ENCODE peak calls at places on chromosome 19, in seven cellular contexts. One of them, this sample, is unnamed.

GRCh38 chr19:52007436-52007804 is 591 bp downstream of the ZNF615 start:
- DNase-seq in breast epithelium: no peak
- DNase-seq in left ventricle myocardium inferior: no peak
- DNase-seq in MCF 10A: no peak
- DNase-seq in uterus: no peak
- DNase-seq in astrocyte of the spinal cord: no peak
- DNase-seq in AG10803: peak
- DNase-seq in this sample: no peak

GRCh38 chr19:1749373-1750342 is 3.6 kb upstream of the ONECUT3 start:
- DNase-seq in breast epithelium: no peak
- DNase-seq in left ventricle myocardium inferior: no peak
- DNase-seq in MCF 10A: no peak
- DNase-seq in uterus: no peak
- DNase-seq in astrocyte of the spinal cord: no peak
- DNase-seq in AG10803: no peak
- DNase-seq in this sample: no peak

GRCh38 chr19:53057904-53058579 is 13.5 kb downstream of the ERVV-2 start:
- DNase-seq in breast epithelium: no peak
- DNase-seq in left ventricle myocardium inferior: peak
- DNase-seq in MCF 10A: no peak
- DNase-seq in uterus: no peak
- DNase-seq in astrocyte of the spinal cord: no peak
- DNase-seq in AG10803: no peak
- DNase-seq in this sample: no peak

GRCh38 chr19:57664269-57665127 is 4.2 kb upstream of the ZSCAN4 start:
- DNase-seq in breast epithelium: no peak
- DNase-seq in left ventricle myocardium inferior: peak
- DNase-seq in MCF 10A: peak
- DNase-seq in uterus: peak
- DNase-seq in astrocyte of the spinal cord: peak
- DNase-seq in AG10803: peak
- DNase-seq in this sample: peak

GRCh38 chr19:10193666-10194499 is 870 bp downstream of the DNMT1 start:
- DNase-seq in breast epithelium: no peak
- DNase-seq in left ventricle myocardium inferior: no peak
- DNase-seq in MCF 10A: peak
- DNase-seq in uterus: no peak
- DNase-seq in astrocyte of the spinal cord: peak
- DNase-seq in AG10803: peak
- DNase-seq in this sample: peak

GRCh38 chr19:11400695-11401291 is 16.7 kb upstream of the EPOR start:
- DNase-seq in breast epithelium: no peak
- DNase-seq in left ventricle myocardium inferior: no peak
- DNase-seq in MCF 10A: no peak
- DNase-seq in uterus: no peak
- DNase-seq in astrocyte of the spinal cord: no peak
- DNase-seq in AG10803: no peak
- DNase-seq in this sample: no peak

GRCh38 chr19:17327654-17328516 is 6.8 kb downstream of the ANO8 start:
- DNase-seq in breast epithelium: peak
- DNase-seq in left ventricle myocardium inferior: no peak
- DNase-seq in MCF 10A: no peak
- DNase-seq in uterus: peak
- DNase-seq in astrocyte of the spinal cord: no peak
- DNase-seq in AG10803: no peak
- DNase-seq in this sample: no peak

GRCh38 chr19:18832331-18833140 is 777 bp downstream of the UPF1 start:
- DNase-seq in breast epithelium: no peak
- DNase-seq in left ventricle myocardium inferior: no peak
- DNase-seq in MCF 10A: peak
- DNase-seq in uterus: no peak
- DNase-seq in astrocyte of the spinal cord: no peak
- DNase-seq in AG10803: peak
- DNase-seq in this sample: peak

GRCh38 chr19:45638930-45639729 is at the start of gene EML2:
- DNase-seq in breast epithelium: no peak
- DNase-seq in left ventricle myocardium inferior: peak
- DNase-seq in MCF 10A: peak
- DNase-seq in uterus: peak
- DNase-seq in astrocyte of the spinal cord: peak
- DNase-seq in AG10803: peak
- DNase-seq in this sample: no peak

GRCh38 chr19:39645800-39646411 is 9.8 kb upstream of the LGALS16 start:
- DNase-seq in breast epithelium: no peak
- DNase-seq in left ventricle myocardium inferior: no peak
- DNase-seq in MCF 10A: peak
- DNase-seq in uterus: no peak
- DNase-seq in astrocyte of the spinal cord: peak
- DNase-seq in AG10803: peak
- DNase-seq in this sample: peak

GRCh38 chr19:13999085-13999484 is 7.0 kb downstream of the RFX1 start:
- DNase-seq in breast epithelium: no peak
- DNase-seq in left ventricle myocardium inferior: no peak
- DNase-seq in MCF 10A: no peak
- DNase-seq in uterus: no peak
- DNase-seq in astrocyte of the spinal cord: no peak
- DNase-seq in AG10803: no peak
- DNase-seq in this sample: no peak

GRCh38 chr19:13995878-13996765 is 10.0 kb downstream of the RFX1 start:
- DNase-seq in breast epithelium: no peak
- DNase-seq in left ventricle myocardium inferior: peak
- DNase-seq in MCF 10A: no peak
- DNase-seq in uterus: no peak
- DNase-seq in astrocyte of the spinal cord: no peak
- DNase-seq in AG10803: no peak
- DNase-seq in this sample: no peak

GRCh38 chr19:13996928-13997636 is 9.0 kb downstream of the RFX1 start:
- DNase-seq in breast epithelium: no peak
- DNase-seq in left ventricle myocardium inferior: peak
- DNase-seq in MCF 10A: no peak
- DNase-seq in uterus: no peak
- DNase-seq in astrocyte of the spinal cord: no peak
- DNase-seq in AG10803: no peak
- DNase-seq in this sample: no peak

GRCh38 chr19:13998426-13998825 is 7.7 kb downstream of the RFX1 start:
- DNase-seq in breast epithelium: no peak
- DNase-seq in left ventricle myocardium inferior: no peak
- DNase-seq in MCF 10A: no peak
- DNase-seq in uterus: no peak
- DNase-seq in astrocyte of the spinal cord: no peak
- DNase-seq in AG10803: no peak
- DNase-seq in this sample: no peak

GRCh38 chr19:13997637-13997962 is 8.5 kb downstream of the RFX1 start:
- DNase-seq in breast epithelium: no peak
- DNase-seq in left ventricle myocardium inferior: peak
- DNase-seq in MCF 10A: no peak
- DNase-seq in uterus: no peak
- DNase-seq in astrocyte of the spinal cord: no peak
- DNase-seq in AG10803: no peak
- DNase-seq in this sample: no peak
- TF ChIP-seq CTCF in breast epithelium: no peak
- TF ChIP-seq CTCF in left ventricle myocardium inferior: no peak
- TF ChIP-seq CTCF in MCF 10A: no peak
- TF ChIP-seq CTCF in uterus: no peak
- TF ChIP-seq CTCF in astrocyte of the spinal cord: no peak
- TF ChIP-seq CTCF in AG10803: no peak
- TF ChIP-seq CTCF in this sample: no peak

GRCh38 chr19:32971715-32972540 is at the start of the genes CEP89 and FAAP24:
- DNase-seq in breast epithelium: peak
- DNase-seq in left ventricle myocardium inferior: peak
- DNase-seq in MCF 10A: peak
- DNase-seq in uterus: peak
- DNase-seq in astrocyte of the spinal cord: peak
- DNase-seq in AG10803: peak
- DNase-seq in this sample: peak
- TF ChIP-seq CTCF in breast epithelium: no peak
- TF ChIP-seq CTCF in left ventricle myocardium inferior: no peak
- TF ChIP-seq CTCF in MCF 10A: no peak
- TF ChIP-seq CTCF in uterus: no peak
- TF ChIP-seq CTCF in astrocyte of the spinal cord: no peak
- TF ChIP-seq CTCF in AG10803: no peak
- TF ChIP-seq CTCF in this sample: peak

DNA sequence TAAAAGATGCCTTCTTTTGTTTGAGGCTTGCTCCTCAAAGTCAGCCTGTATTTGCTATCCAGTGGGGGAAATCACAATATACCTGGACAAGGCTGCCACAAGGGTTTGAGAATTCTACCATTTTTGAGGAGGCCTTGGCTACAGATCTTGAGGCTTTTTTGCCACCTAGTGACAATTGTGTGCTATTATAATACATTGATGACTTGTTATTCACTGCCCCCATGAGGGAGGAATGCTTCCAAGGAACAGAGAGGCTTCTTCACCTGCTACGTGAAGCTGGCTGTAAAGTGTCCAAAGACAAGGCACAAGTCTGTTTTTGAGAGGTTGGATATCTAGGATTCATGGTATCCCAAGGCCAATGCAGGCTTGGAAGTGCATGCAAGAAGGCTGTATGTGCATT is 72.5 kb downstream of the ZNF708 start:
- DNase-seq in breast epithelium: no peak
- DNase-seq in left ventricle myocardium inferior: no peak
- DNase-seq in MCF 10A: peak
- DNase-seq in uterus: no peak
- DNase-seq in astrocyte of the spinal cord: no peak
- DNase-seq in AG10803: peak
- DNase-seq in this sample: peak
- TF ChIP-seq CTCF in breast epithelium: peak
- TF ChIP-seq CTCF in left ventricle myocardium inferior: peak
- TF ChIP-seq CTCF in MCF 10A: no peak
- TF ChIP-seq CTCF in uterus: no peak
- TF ChIP-seq CTCF in astrocyte of the spinal cord: no peak
- TF ChIP-seq CTCF in AG10803: no peak
- TF ChIP-seq CTCF in this sample: peak

GRCh38 chr19:33408116-33408515 is 34.6 kb downstream of the CEBPG start:
- DNase-seq in breast epithelium: no peak
- DNase-seq in left ventricle myocardium inferior: peak
- DNase-seq in MCF 10A: no peak
- DNase-seq in uterus: no peak
- DNase-seq in astrocyte of the spinal cord: no peak
- DNase-seq in AG10803: no peak
- DNase-seq in this sample: no peak

GRCh38 chr19:33405491-33406461 is 32.3 kb downstream of the CEBPG start:
- DNase-seq in breast epithelium: no peak
- DNase-seq in left ventricle myocardium inferior: peak
- DNase-seq in MCF 10A: no peak
- DNase-seq in uterus: peak
- DNase-seq in astrocyte of the spinal cord: no peak
- DNase-seq in AG10803: no peak
- DNase-seq in this sample: no peak

GRCh38 chr19:33407716-33408115 is 34.2 kb downstream of the CEBPG start:
- DNase-seq in breast epithelium: no peak
- DNase-seq in left ventricle myocardium inferior: peak
- DNase-seq in MCF 10A: no peak
- DNase-seq in uterus: no peak
- DNase-seq in astrocyte of the spinal cord: no peak
- DNase-seq in AG10803: no peak
- DNase-seq in this sample: no peak

GRCh38 chr19:33406521-33407139 is 33.1 kb downstream of the CEBPG start:
- DNase-seq in breast epithelium: no peak
- DNase-seq in left ventricle myocardium inferior: peak
- DNase-seq in MCF 10A: peak
- DNase-seq in uterus: peak
- DNase-seq in astrocyte of the spinal cord: peak
- DNase-seq in AG10803: peak
- DNase-seq in this sample: peak

GRCh38 chr19:33407140-33407551 is 33.6 kb downstream of the CEBPG start:
- DNase-seq in breast epithelium: no peak
- DNase-seq in left ventricle myocardium inferior: no peak
- DNase-seq in MCF 10A: no peak
- DNase-seq in uterus: no peak
- DNase-seq in astrocyte of the spinal cord: no peak
- DNase-seq in AG10803: no peak
- DNase-seq in this sample: no peak
- TF ChIP-seq CTCF in breast epithelium: no peak
- TF ChIP-seq CTCF in left ventricle myocardium inferior: no peak
- TF ChIP-seq CTCF in MCF 10A: no peak
- TF ChIP-seq CTCF in uterus: no peak
- TF ChIP-seq CTCF in astrocyte of the spinal cord: no peak
- TF ChIP-seq CTCF in AG10803: no peak
- TF ChIP-seq CTCF in this sample: no peak

GRCh38 chr19:55675661-55676354 is 782 bp downstream of the EPN1 start:
- DNase-seq in breast epithelium: no peak
- DNase-seq in left ventricle myocardium inferior: no peak
- DNase-seq in MCF 10A: no peak
- DNase-seq in uterus: no peak
- DNase-seq in astrocyte of the spinal cord: no peak
- DNase-seq in AG10803: no peak
- DNase-seq in this sample: no peak

GRCh38 chr19:55677572-55678028 is 2.6 kb downstream of the EPN1 start:
- DNase-seq in breast epithelium: no peak
- DNase-seq in left ventricle myocardium inferior: no peak
- DNase-seq in MCF 10A: no peak
- DNase-seq in uterus: no peak
- DNase-seq in astrocyte of the spinal cord: no peak
- DNase-seq in AG10803: no peak
- DNase-seq in this sample: no peak

GRCh38 chr19:55674841-55675660 is at the start of gene EPN1:
- DNase-seq in breast epithelium: peak
- DNase-seq in left ventricle myocardium inferior: peak
- DNase-seq in MCF 10A: peak
- DNase-seq in uterus: peak
- DNase-seq in astrocyte of the spinal cord: peak
- DNase-seq in AG10803: peak
- DNase-seq in this sample: peak

GRCh38 chr19:55676889-55677505 is 2.0 kb downstream of the EPN1 start:
- DNase-seq in breast epithelium: no peak
- DNase-seq in left ventricle myocardium inferior: no peak
- DNase-seq in MCF 10A: no peak
- DNase-seq in uterus: no peak
- DNase-seq in astrocyte of the spinal cord: no peak
- DNase-seq in AG10803: no peak
- DNase-seq in this sample: no peak

GRCh38 chr19:55676384-55676783 is 1.4 kb downstream of the EPN1 start:
- DNase-seq in breast epithelium: no peak
- DNase-seq in left ventricle myocardium inferior: no peak
- DNase-seq in MCF 10A: no peak
- DNase-seq in uterus: no peak
- DNase-seq in astrocyte of the spinal cord: no peak
- DNase-seq in AG10803: peak
- DNase-seq in this sample: peak
- TF ChIP-seq CTCF in breast epithelium: no peak
- TF ChIP-seq CTCF in left ventricle myocardium inferior: no peak
- TF ChIP-seq CTCF in MCF 10A: no peak
- TF ChIP-seq CTCF in uterus: no peak
- TF ChIP-seq CTCF in astrocyte of the spinal cord: no peak
- TF ChIP-seq CTCF in AG10803: peak
- TF ChIP-seq CTCF in this sample: peak